ENCODE peak calls at places on chromosome 1, in nine cellular contexts. W is T follicular helper cell; D is Kasumi-1; Z is cardiac muscle cell; H is A549; J is activated CD8-positive, alpha-beta memory T cell treated with anti-CD3 and anti-CD28 coated beads, Interleukin-2, amount 50 U/mL, for 48 hours; U is DMS53; V is C1 segment of cervical spinal cord; Y is tibial nerve. N is an unnamed sample.

GRCh38 chr1:53725238-53725689 is 13.7 kb downstream of the GLIS1 start:
- DNase-seq in W (no peak), D (peak; percentile 43), Z (peak; percentile 26), H (peak; percentile 14), J (no peak), U (no peak), V (no peak), Y (no peak), N (no peak)

GRCh38 chr1:224623743-224624333 is 7.7 kb downstream of the CNIH3 start:
- DNase-seq in W (peak; percentile 73), D (peak; percentile 85), Z (peak; percentile 89), H (no peak), J (peak; percentile 74), U (peak; percentile 92), V (no peak), Y (no peak), N (peak; percentile 58)

GRCh38 chr1:25562101-25562927 is 18.9 kb downstream of the LDLRAP1 start:
- DNase-seq in W (peak; percentile 75), D (peak; percentile 48), Z (no peak), H (no peak), J (peak; percentile 72), U (peak; percentile 28), V (no peak), Y (no peak), N (peak; percentile 81)

GRCh38 chr1:38071530-38072266 is 25.1 kb upstream of the POU3F1 start:
- DNase-seq in W (no peak), D (peak; percentile 42), Z (peak; percentile 63), H (peak; percentile 30), J (no peak), U (peak; percentile 26), V (no peak), Y (no peak), N (no peak)

GRCh38 chr1:111656093-111657017 is 36.8 kb downstream of the RAP1A start:
- DNase-seq in W (peak; percentile 15), D (no peak), Z (peak; percentile 68), H (peak; percentile 44), J (no peak), U (peak; percentile 69), V (no peak), Y (peak; percentile 63), N (no peak)

GRCh38 chr1:221511797-221512196 is 230.1 kb downstream of the DUSP10 start:
- DNase-seq in W (no peak), D (no peak), Z (no peak), H (no peak), J (no peak), U (no peak), V (no peak), Y (no peak), N (no peak)

GRCh38 chr1:209890606-209891330 is 47.2 kb upstream of the SYT14 start:
- DNase-seq in W (no peak), D (no peak), Z (no peak), H (no peak), J (no peak), U (no peak), V (no peak), Y (no peak), N (no peak)

GRCh38 chr1:2136386-2136821 is 58.2 kb downstream of the FAAP20 start:
- DNase-seq in W (no peak), D (no peak), Z (no peak), H (no peak), J (no peak), U (no peak), V (no peak), Y (no peak), N (no peak)

GRCh38 chr1:50181027-50181663 is 72.4 kb downstream of the ELAVL4 start:
- DNase-seq in W (no peak), D (no peak), Z (no peak), H (no peak), J (no peak), U (peak; percentile 25), V (no peak), Y (no peak), N (no peak)

GRCh38 chr1:223135176-223135575 is 7.9 kb downstream of the TLR5 start:
- DNase-seq in W (no peak), D (no peak), Z (peak; percentile 79), H (no peak), J (no peak), U (no peak), V (no peak), Y (no peak), N (no peak)

GRCh38 chr1:206685749-206686485 is 1.2 kb downstream of the MAPKAPK2 start:
- DNase-seq in W (peak; percentile 32), D (peak; percentile 78), Z (peak; percentile 74), H (peak; percentile 38), J (peak; percentile 72), U (peak; percentile 89), V (no peak), Y (peak; percentile 47), N (peak; percentile 16)

GRCh38 chr1:88509369-88509768 is 174.7 kb upstream of the PKN2 start:
- DNase-seq in W (no peak), D (no peak), Z (peak; percentile 10), H (no peak), J (no peak), U (no peak), V (no peak), Y (no peak), N (no peak)

GRCh38 chr1:230232352-230232751 is 165.3 kb downstream of the GALNT2 start:
- DNase-seq in W (no peak), D (no peak), Z (peak; percentile 54), H (no peak), J (no peak), U (no peak), V (no peak), Y (no peak), N (no peak)

GRCh38 chr1:203037509-203038190 is 11.4 kb downstream of the PPFIA4 start:
- DNase-seq in W (no peak), D (no peak), Z (no peak), H (no peak), J (no peak), U (no peak), V (no peak), Y (no peak), N (no peak)

GRCh38 chr1:198498881-198499280 is 41.6 kb downstream of the ATP6V1G3 start:
- DNase-seq in W (no peak), D (no peak), Z (peak; percentile 16), H (no peak), J (no peak), U (no peak), V (no peak), Y (no peak), N (no peak)

N was measured in activated T-helper 1 cell treated with Interleukin-2 at 50 U/mL for 16 hours.